ENCODE peak calls at places on chromosomes 6 and 20, in four cellular contexts. N is heart right ventricle, U is astrocyte, M is neural progenitor cell. C is an unnamed sample. For H3K9me3, the result is how much of the 10 kb centered on the place peaks cover.

GRCh38 chr20:60559462-60559861 is 601.2 kb downstream of the CDH26 start:
- DNase-seq in N (no peak), M (peak), U (no peak), C (no peak)

GRCh38 chr6:20583447-20583806 is 49.2 kb downstream of the CDKAL1 start:
- DNase-seq in N (no peak), U (no peak), M (no peak), C (no peak)

GRCh38 chr6:7150381-7151064 is 42.8 kb downstream of the RREB1 start:
- DNase-seq in N (no peak), M (peak), U (no peak), C (no peak)

GRCh38 chr6:128491041-128491642 is 29.3 kb downstream of the PTPRK start:
- DNase-seq in N (no peak), U (peak), M (peak), C (no peak)

GRCh38 chr20:1897965-1898464 is 2.8 kb downstream of the SIRPA start:
- DNase-seq in U (no peak), N (no peak), M (no peak), C (no peak)

GRCh38 chr6:44297063-44298038 is 15.8 kb downstream of the AARS2 start:
- DNase-seq in U (no peak), M (peak), N (no peak), C (no peak)

GRCh38 chr6:52511572-52512151 is 65.2 kb downstream of the TRAM2 start:
- DNase-seq in M (no peak), N (no peak), U (peak), C (no peak)

GRCh38 chr6:30100585-30101422 is 12.1 kb downstream of the TRIM31 start:
- DNase-seq in N (peak), M (peak), U (no peak), C (no peak)

GRCh38 chr6:44285552-44286284 is 15.5 kb downstream of the TMEM151B start:
- DNase-seq in N (no peak), U (no peak), M (peak), C (no peak)

GRCh38 chr20:54103762-54104600 is 33.6 kb upstream of the BCAS1 start:
- DNase-seq in M (no peak), N (no peak), U (no peak), C (no peak)

GRCh38 chr6:39816744-39817143 is 24.6 kb downstream of the DAAM2 start:
- DNase-seq in M (no peak), U (peak), N (no peak), C (no peak)

GRCh38 chr6:75934643-75935472 is 137.6 kb downstream of the IMPG1 start:
- DNase-seq in M (peak), N (peak), U (peak), C (peak)

GRCh38 chr6:135995160-135995898 is 143.8 kb downstream of the PDE7B start:
- DNase-seq in N (no peak), U (peak), M (no peak), C (peak)

DNA sequence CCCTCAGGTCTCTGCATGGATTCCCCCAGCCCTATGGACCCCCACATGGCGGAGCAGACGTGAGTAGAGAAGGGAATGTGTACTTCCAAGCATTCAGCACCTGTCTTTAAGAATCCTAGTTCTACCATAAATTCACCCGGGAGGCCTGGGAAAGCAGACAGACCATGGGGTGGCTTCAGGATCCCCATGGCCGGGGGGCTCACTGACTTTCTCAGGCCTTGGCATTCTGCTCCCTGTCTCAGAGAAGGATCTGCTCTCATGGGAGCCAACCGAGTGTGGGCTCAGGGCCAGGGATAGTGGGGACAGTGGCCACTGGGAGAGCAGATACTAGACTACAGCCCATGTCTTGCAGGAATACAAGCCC is 2.3 kb downstream of the CDC25B start:
- DNase-seq in N (no peak), M (no peak), U (no peak), C (no peak)
- H3K27ac ChIP-seq in N (no peak), M (no peak), U (no peak), C (no peak)

GRCh38 chr20:46683620-46683938 is 5.7 kb downstream of the TP53RK start:
- DNase-seq in M (no peak), N (no peak), U (no peak), C (no peak)
- TF ChIP-seq CTCF in M (no peak), N (no peak), U (no peak), C (no peak)

DNA sequence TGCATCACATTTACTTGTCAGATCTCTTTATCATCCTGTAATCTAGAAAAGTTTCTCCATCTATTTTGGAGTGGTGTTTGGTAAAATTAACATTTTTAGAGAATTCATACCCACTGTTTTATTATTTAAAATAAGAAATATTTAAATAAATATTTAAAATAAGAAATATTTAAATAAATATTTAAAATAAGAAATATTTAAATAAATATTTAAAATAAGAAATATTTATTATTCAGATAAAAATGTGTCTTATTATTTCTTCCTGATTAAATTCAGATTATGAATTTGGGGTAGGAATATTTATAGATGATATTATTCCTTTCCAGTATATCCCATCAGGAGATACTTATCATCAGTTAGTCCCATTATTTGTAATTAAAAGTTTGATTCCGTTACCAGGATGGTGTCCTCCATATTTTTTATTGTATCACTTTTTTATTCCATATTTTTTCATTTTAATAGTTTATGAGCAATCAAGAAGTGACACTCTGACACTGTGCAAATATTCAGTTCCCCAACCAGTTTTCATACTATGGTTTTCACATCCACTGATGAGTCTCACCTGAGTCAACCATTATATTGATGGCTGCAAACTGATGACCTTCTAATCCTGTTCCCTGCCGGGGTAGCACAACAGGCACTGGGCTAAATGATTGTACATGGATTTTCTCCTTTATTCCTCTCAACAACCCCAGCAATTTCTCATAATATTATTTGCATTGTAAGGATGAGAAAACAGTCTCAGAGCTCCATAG is 1023.0 kb downstream of the KIF16B start:
- DNase-seq in M (no peak), N (no peak), U (no peak), C (no peak)
- H3K9me3 ChIP-seq in M (under half), N (under half), U (under half), C (under half)

DNA sequence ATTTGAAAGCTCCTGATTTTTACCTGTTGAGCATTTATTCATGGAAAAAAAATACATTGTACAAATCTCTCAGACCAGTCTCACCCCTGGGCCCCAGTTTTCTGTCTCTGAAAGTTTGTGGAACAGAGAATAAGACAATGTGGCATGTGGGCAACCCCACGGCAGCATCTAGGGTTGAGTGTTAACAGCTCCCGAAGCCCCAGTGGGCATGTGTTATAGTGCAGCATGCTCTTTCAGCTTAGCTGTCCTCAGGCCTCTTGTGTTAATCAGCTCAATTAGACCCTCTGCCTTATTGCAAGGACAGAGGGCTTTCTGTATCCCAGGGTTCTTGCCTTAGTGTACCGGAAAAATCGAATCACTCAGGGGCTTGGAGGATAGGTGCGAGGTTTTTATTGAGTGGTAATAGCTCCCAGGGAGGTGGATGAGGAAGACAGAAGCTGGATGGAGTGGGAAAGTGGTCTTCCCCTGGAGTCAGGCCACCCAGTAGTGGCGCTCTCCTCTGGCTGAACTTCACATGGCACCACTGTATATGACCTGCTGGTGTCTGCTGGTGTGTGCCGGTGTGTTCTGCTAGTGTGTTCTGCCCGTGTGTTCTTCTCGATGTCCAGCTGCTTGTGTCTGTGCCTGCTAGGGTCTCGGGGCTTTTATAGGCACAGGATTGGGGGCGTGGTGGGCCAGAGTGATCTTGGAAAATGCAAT is 382.8 kb downstream of the EPM2A start:
- DNase-seq in U (no peak), N (no peak), M (no peak), C (no peak)
- H3K27ac ChIP-seq in U (no peak), N (no peak), M (no peak), C (no peak)

DNA sequence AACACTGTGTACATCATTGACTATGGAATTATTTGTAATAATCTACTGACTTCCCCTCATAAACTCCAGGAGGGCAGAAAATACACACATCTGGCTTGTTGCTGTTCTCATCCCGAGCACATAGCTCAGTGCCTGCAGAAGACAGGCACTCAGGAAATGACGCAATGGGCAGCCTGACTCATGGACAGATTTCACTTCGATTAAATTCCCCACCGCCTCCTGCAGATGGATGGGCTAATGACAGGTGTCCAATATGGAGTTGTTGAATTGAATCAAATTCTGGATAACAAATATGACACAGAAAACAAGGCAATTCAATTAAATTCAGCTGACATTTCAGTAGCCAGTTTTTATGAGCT is 9.1 kb downstream of the ANKRD60 start:
- DNase-seq in N (no peak), U (no peak), M (no peak), C (no peak)
- TF ChIP-seq CTCF in N (no peak), U (no peak), M (no peak), C (no peak)

C was measured in AG04450.